ENCODE peak calls at places on chromosomes 4 and X, in four cellular contexts. R is dorsolateral prefrontal cortex, Z is thoracic aorta, X is mesothelial cell of epicardium. O is an unnamed sample.

GRCh38 chr4:150070464-150071170 is 7.6 kb upstream of the DCLK2 start:
- DNase-seq in X (no peak), R (no peak), Z (no peak), O (no peak)

GRCh38 chrX:48523682-48524081 is 2.1 kb downstream of the EBP start:
- DNase-seq in X (no peak), R (no peak), Z (no peak), O (no peak)

GRCh38 chrX:69072486-69073006 is 92.7 kb downstream of the PJA1 start:
- DNase-seq in Z (no peak), X (no peak), R (no peak), O (no peak)

GRCh38 chr4:119498520-119498919 is 130.1 kb downstream of the PDE5A start:
- DNase-seq in X (no peak), R (peak), Z (no peak), O (no peak)

GRCh38 chr4:106486533-106486932 is 118.0 kb upstream of the GIMD1 start:
- DNase-seq in Z (no peak), R (no peak), X (no peak), O (no peak)

GRCh38 chrX:54786972-54787371 is 11.1 kb downstream of the ITIH6 start:
- DNase-seq in R (no peak), X (no peak), Z (no peak), O (no peak)

GRCh38 chr4:145734576-145735329 is 54.8 kb downstream of the C4orf51 start:
- DNase-seq in X (no peak), R (no peak), Z (peak), O (no peak)

GRCh38 chr4:6775746-6776145 is 6.8 kb upstream of the KIAA0232 start:
- DNase-seq in R (no peak), X (no peak), Z (no peak), O (no peak)

GRCh38 chr4:90841676-90842075 is 714.5 kb downstream of the CCSER1 start:
- DNase-seq in X (no peak), R (no peak), Z (no peak), O (no peak)

GRCh38 chr4:110020139-110020538 is 107.5 kb downstream of the EGF start:
- DNase-seq in X (no peak), Z (no peak), R (no peak), O (no peak)

GRCh38 chr4:6257243-6258025 is 12.2 kb upstream of the WFS1 start:
- DNase-seq in X (no peak), Z (no peak), R (no peak), O (no peak)

GRCh38 chr4:86523333-86523732 is 70.8 kb upstream of the PTPN13 start:
- DNase-seq in X (no peak), R (no peak), Z (no peak), O (no peak)

GRCh38 chrX:20362268-20363002 is 95.7 kb upstream of the RPS6KA3 start:
- DNase-seq in Z (no peak), R (no peak), X (no peak), O (no peak)

GRCh38 chr4:182569561-182569960 is 326.4 kb downstream of the TENM3 start:
- DNase-seq in Z (no peak), R (no peak), X (no peak), O (no peak)

GRCh38 chr4:88613417-88613875 is 21.2 kb downstream of the HERC3 start:
- DNase-seq in R (no peak), Z (no peak), X (no peak), O (no peak)

GRCh38 chr4:5750052-5750950 is 39.3 kb downstream of the EVC start:
- DNase-seq in R (no peak), X (no peak), Z (no peak), O (no peak)

GRCh38 chr4:75137302-75137701 is 204.4 kb downstream of the PARM1 start:
- DNase-seq in R (no peak), Z (no peak), X (no peak), O (no peak)

GRCh38 chrX:84187501-84188319 is at the start of gene RPS6KA6:
- DNase-seq in X (peak), R (peak), Z (no peak), O (peak)

GRCh38 chr4:188892837-188893236 is 753.6 kb downstream of the TRIML1 start:
- DNase-seq in R (no peak), X (no peak), Z (no peak), O (no peak)

GRCh38 chrX:35890699-35891098 is 28.8 kb upstream of the CFAP47 start:
- DNase-seq in X (no peak), R (no peak), Z (no peak), O (no peak)

GRCh38 chrX:9396930-9397329 is 67.9 kb upstream of the TBL1X start:
- DNase-seq in X (no peak), Z (no peak), R (no peak), O (no peak)

GRCh38 chr4:31051151-31051550 is 331.0 kb downstream of the PCDH7 start:
- DNase-seq in Z (no peak), X (no peak), R (no peak), O (no peak)

GRCh38 chr4:84750260-84750955 is 167.5 kb downstream of the CDS1 start:
- DNase-seq in X (no peak), R (no peak), Z (no peak), O (no peak)

GRCh38 chrX:38166478-38167083 is 54.1 kb downstream of the SRPX start:
- DNase-seq in Z (no peak), R (no peak), X (no peak), O (no peak)

GRCh38 chr4:145552181-145552822 is 66.9 kb upstream of the MMAA start:
- DNase-seq in Z (no peak), R (no peak), X (no peak), O (no peak)

GRCh38 chr4:15544196-15544730 is 74.6 kb downstream of the CC2D2A start:
- DNase-seq in R (no peak), Z (no peak), X (no peak), O (no peak)

GRCh38 chr4:147682755-147683154 is 1.2 kb downstream of the PRMT9 start:
- DNase-seq in X (no peak), Z (no peak), R (no peak), O (no peak)

GRCh38 chr4:16715482-16715881 is 183.0 kb downstream of the LDB2 start:
- DNase-seq in R (no peak), Z (no peak), X (no peak), O (no peak)

GRCh38 chr4:127997534-127998388 is 32.6 kb downstream of the ABHD18 start:
- DNase-seq in R (no peak), X (no peak), Z (no peak), O (no peak)

GRCh38 chr4:12393631-12394262 is 965.1 kb upstream of the HS3ST1 start:
- DNase-seq in R (no peak), X (no peak), Z (no peak), O (no peak)

GRCh38 chr4:42371306-42372063 is 25.8 kb upstream of the SHISA3 start:
- DNase-seq in X (no peak), R (no peak), Z (no peak), O (no peak)

GRCh38 chrX:17744896-17745523 is 7.7 kb downstream of the SCML1 start:
- DNase-seq in Z (no peak), R (no peak), X (no peak), O (no peak)
- TF ChIP-seq CTCF in Z (no peak), R (peak), X (no peak), O (peak)

GRCh38 chr4:45989775-45990174 is 134.1 kb downstream of the GABRG1 start:
- DNase-seq in Z (no peak), R (no peak), X (no peak), O (no peak)

GRCh38 chr4:45987858-45988257 is 136.0 kb downstream of the GABRG1 start:
- DNase-seq in Z (no peak), X (no peak), R (no peak), O (no peak)

DNA sequence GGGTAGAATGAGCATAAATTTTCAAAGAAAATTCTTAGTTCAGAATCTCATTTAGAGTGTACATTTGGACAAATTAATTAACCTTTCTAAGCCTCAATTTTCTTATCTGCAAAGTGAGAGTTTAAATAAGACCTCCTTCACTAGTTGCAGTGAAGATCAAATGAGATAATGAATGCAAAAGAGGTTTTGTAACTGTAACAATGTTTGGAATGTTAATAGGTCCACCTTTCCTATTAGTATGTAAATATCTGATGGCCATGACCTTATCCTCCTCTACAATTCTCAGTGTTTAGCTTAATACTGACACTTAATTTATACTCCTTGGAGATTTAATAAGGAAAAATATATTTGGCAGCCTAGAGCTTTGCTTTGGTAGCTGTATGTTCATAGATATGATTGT is 138.8 kb downstream of the GABRG1 start:
- DNase-seq in X (no peak), Z (no peak), R (no peak), O (no peak)
- TF ChIP-seq CTCF in X (no peak), Z (no peak), R (no peak), O (no peak)

GRCh38 chrX:109826954-109827708 is 94.1 kb upstream of the ACSL4 start:
- DNase-seq in R (no peak), X (no peak), Z (no peak), O (no peak)
- TF ChIP-seq CTCF in R (no peak), X (no peak), Z (no peak), O (no peak)

GRCh38 chr4:38782452-38783108 is at the start of gene TLR10:
- DNase-seq in X (no peak), R (no peak), Z (no peak), O (peak)
- TF ChIP-seq CTCF in X (peak), R (peak), Z (peak), O (peak)

GRCh38 chr4:73335717-73336116 is 68.4 kb upstream of the ALB start:
- DNase-seq in R (no peak), X (no peak), Z (no peak), O (no peak)

GRCh38 chr4:73343432-73343831 is 60.7 kb upstream of the ALB start:
- DNase-seq in R (no peak), X (no peak), Z (no peak), O (no peak)

GRCh38 chr4:73345399-73345975 is 58.6 kb upstream of the ALB start:
- DNase-seq in Z (no peak), R (no peak), X (no peak), O (no peak)

GRCh38 chr4:73344106-73344505 is 60.0 kb upstream of the ALB start:
- DNase-seq in X (no peak), Z (no peak), R (no peak), O (no peak)

DNA sequence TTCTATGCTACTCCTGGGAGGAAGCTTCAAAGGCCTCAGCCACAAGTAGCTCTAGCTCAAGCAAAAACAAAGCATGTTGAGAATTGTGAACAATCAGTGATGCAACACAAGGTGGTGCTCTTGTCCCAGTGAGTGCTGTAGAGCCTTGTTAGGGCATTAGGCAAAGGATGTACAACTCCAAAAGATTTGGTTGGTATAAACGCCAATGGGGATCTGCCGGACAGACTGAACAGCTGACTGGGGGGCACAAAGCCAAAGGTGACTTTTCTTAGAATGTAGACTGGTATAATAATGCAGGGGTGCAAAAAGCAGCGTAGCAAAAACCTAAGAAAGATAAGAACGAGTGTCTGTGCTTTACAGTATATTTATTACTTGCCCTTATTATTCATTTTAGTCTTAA is 62.6 kb upstream of the ALB start:
- DNase-seq in R (peak), Z (no peak), X (no peak), O (peak)
- TF ChIP-seq CTCF in R (peak), Z (peak), X (peak), O (peak)

GRCh38 chrX:136437774-136438173 is 50.0 kb upstream of the BRS3 start:
- DNase-seq in X (no peak), R (no peak), Z (no peak), O (no peak)
- TF ChIP-seq CTCF in X (no peak), R (no peak), Z (no peak), O (no peak)

GRCh38 chr4:177673980-177674504 is 231.8 kb upstream of the AGA start:
- DNase-seq in X (no peak), Z (no peak), R (no peak), O (no peak)
- TF ChIP-seq CTCF in X (no peak), Z (no peak), R (no peak), O (no peak)